ENCODE peak calls at places on chromosome 5, in four cellular contexts. V is psoas muscle, W is breast epithelium, B is body of pancreas. O is an unnamed sample.

GRCh38 chr5:87185838-87186237 is 81.8 kb upstream of the RASA1 start:
- DNase-seq in W (no peak), B (no peak), V (no peak), O (no peak)

GRCh38 chr5:90940227-90940995 is 381.8 kb downstream of the ADGRV1 start:
- DNase-seq in B (peak; percentile 28), V (no peak), W (no peak), O (no peak)

GRCh38 chr5:75524071-75524470 is 12.4 kb downstream of the POLK start:
- DNase-seq in B (no peak), V (no peak), W (no peak), O (no peak)

GRCh38 chr5:138583984-138584637 is 8.9 kb upstream of the HSPA9 start:
- DNase-seq in B (no peak), W (no peak), V (no peak), O (no peak)

GRCh38 chr5:167642779-167643517 is 648.5 kb upstream of the WWC1 start:
- DNase-seq in W (no peak), B (no peak), V (no peak), O (no peak)

GRCh38 chr5:36389245-36389644 is 87.5 kb upstream of the RANBP3L start:
- DNase-seq in W (no peak), V (no peak), B (no peak), O (no peak)

GRCh38 chr5:145718956-145719355 is 116.2 kb downstream of the PRELID2 start:
- DNase-seq in W (no peak), V (no peak), B (no peak), O (no peak)

GRCh38 chr5:86108825-86109224 is 508.9 kb upstream of the COX7C start:
- DNase-seq in V (no peak), B (no peak), W (no peak), O (peak; percentile 50)

GRCh38 chr5:78671609-78672008 is 23.0 kb upstream of the LHFPL2 start:
- DNase-seq in W (no peak), B (no peak), V (no peak), O (no peak)

GRCh38 chr5:5192681-5193080 is 52.6 kb downstream of the ADAMTS16 start:
- DNase-seq in B (no peak), W (no peak), V (no peak), O (no peak)

GRCh38 chr5:34866989-34867471 is 28.1 kb downstream of the TTC23L start:
- DNase-seq in V (no peak), B (no peak), W (no peak), O (no peak)

GRCh38 chr5:137616046-137616445 is 116.9 kb upstream of the SPOCK1 start:
- DNase-seq in B (no peak), V (no peak), W (no peak), O (no peak)

GRCh38 chr5:138538943-138539627 is 4.0 kb downstream of the ETF1 start:
- DNase-seq in V (no peak), W (no peak), B (no peak), O (no peak)

GRCh38 chr5:65647941-65648340 is 23.1 kb downstream of the SHLD3 start:
- DNase-seq in B (no peak), V (no peak), W (no peak), O (no peak)

GRCh38 chr5:127288676-127289075 is 1.9 kb upstream of the MEGF10 start:
- DNase-seq in B (no peak), V (no peak), W (no peak), O (no peak)

GRCh38 chr5:91282210-91282609 is 100.9 kb downstream of the ARRDC3 start:
- DNase-seq in V (no peak), W (no peak), B (no peak), O (no peak)

GRCh38 chr5:158398360-158399201 is 539.6 kb upstream of the CLINT1 start:
- DNase-seq in B (no peak), W (no peak), V (no peak), O (no peak)

GRCh38 chr5:134878403-134878802 is 4.2 kb downstream of the TXNDC15 start:
- DNase-seq in W (no peak), B (peak; percentile 72), V (no peak), O (no peak)

GRCh38 chr5:175517824-175518450 is 39.6 kb downstream of the SFXN1 start:
- DNase-seq in V (no peak), W (no peak), B (no peak), O (no peak)

GRCh38 chr5:59673438-59674058 is 220.0 kb downstream of the PDE4D start:
- DNase-seq in B (no peak), W (no peak), V (no peak), O (no peak)

GRCh38 chr5:180775624-180776023 is 27.0 kb downstream of the MGAT1 start:
- DNase-seq in V (no peak), W (no peak), B (no peak), O (peak; percentile 34)

GRCh38 chr5:149782900-149783586 is 52.9 kb downstream of the PPARGC1B start:
- DNase-seq in B (no peak), V (no peak), W (no peak), O (no peak)

GRCh38 chr5:143557992-143558506 is 154.6 kb upstream of the NR3C1 start:
- DNase-seq in V (no peak), B (no peak), W (no peak), O (no peak)

GRCh38 chr5:53481887-53482716 is 1.7 kb downstream of the FST start:
- DNase-seq in W (peak; percentile 63), B (peak; percentile 68), V (peak; percentile 85), O (peak; percentile 95)

GRCh38 chr5:180121799-180122198 is 50.2 kb upstream of the RNF130 start:
- DNase-seq in B (no peak), W (peak; percentile 9), V (no peak), O (peak; percentile 2)

GRCh38 chr5:4359847-4360246 is 764.2 kb downstream of the IRX1 start:
- DNase-seq in B (no peak), V (no peak), W (no peak), O (no peak)

GRCh38 chr5:191036-191948 is at the start of gene LRRC14B:
- DNase-seq in B (peak; percentile 57), W (peak; percentile 74), V (peak; percentile 75), O (peak; percentile 72)

GRCh38 chr5:42108468-42108867 is 183.4 kb downstream of the FBXO4 start:
- DNase-seq in W (no peak), V (no peak), B (no peak), O (no peak)

GRCh38 chr5:80231243-80231642 is 24.6 kb downstream of the SERINC5 start:
- DNase-seq in V (no peak), B (no peak), W (no peak), O (no peak)

DNA sequence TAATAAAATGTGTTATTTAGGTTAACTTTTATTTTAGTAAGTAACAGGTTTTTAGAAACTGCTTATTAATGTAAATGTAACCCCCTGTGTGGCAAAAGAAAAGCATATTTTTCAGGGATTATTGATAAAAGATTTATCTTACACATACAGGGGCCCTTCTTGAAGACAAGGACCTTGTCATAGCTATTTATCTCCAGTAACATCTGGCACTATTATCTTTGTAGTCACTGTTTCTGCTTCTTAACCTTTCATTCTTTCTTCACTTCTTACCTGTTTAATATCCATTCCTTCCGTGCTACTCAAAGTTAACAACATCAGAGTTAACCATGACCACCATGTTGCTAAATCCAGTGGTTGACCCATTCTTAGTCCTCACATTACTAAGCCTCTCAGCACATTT is 117.8 kb upstream of the VCAN start:
- DNase-seq in B (no peak), W (no peak), V (no peak), O (no peak)
- H3K4me3 ChIP-seq in B (no peak overlapping the region), W (no peak overlapping the region), V (no peak overlapping the region), O (no peak overlapping the region)

GRCh38 chr5:133109655-133110483 is 58.1 kb downstream of the HSPA4 start:
- DNase-seq in B (no peak), W (no peak), V (peak; percentile 66), O (no peak)

GRCh38 chr5:133113331-133114061 is 61.7 kb downstream of the HSPA4 start:
- DNase-seq in W (no peak), V (no peak), B (no peak), O (no peak)

GRCh38 chr5:133110709-133111108 is 58.9 kb downstream of the HSPA4 start:
- DNase-seq in B (no peak), W (no peak), V (no peak), O (no peak)

GRCh38 chr5:133112026-133112660 is 60.3 kb downstream of the HSPA4 start:
- DNase-seq in B (no peak), W (no peak), V (no peak), O (no peak)

DNA sequence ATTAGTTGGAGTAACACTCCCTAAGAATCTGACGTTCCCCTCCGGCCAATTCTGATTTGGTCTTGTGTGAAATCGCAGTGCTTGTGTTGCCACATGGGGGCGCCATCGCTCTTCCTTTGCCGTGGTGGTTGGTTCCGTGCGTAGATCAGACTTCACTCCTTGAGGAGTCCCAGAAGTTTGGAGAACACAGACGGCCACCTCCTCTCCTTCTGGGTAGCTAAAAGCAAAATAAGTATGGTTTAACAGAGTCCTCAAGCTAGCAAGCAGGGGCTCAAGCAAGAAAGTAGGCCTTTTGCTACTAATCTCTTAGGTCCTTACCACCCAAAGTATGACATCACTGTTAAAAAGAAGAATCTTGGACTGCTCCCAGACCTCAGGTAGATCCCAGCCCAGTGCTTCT is 59.5 kb downstream of the HSPA4 start:
- DNase-seq in B (peak; percentile 87), W (peak; percentile 80), V (peak; percentile 85), O (peak; percentile 91)
- H3K4me3 ChIP-seq in B (no peak overlapping the region), W (no peak overlapping the region), V (no peak overlapping the region), O (no peak overlapping the region)

DNA sequence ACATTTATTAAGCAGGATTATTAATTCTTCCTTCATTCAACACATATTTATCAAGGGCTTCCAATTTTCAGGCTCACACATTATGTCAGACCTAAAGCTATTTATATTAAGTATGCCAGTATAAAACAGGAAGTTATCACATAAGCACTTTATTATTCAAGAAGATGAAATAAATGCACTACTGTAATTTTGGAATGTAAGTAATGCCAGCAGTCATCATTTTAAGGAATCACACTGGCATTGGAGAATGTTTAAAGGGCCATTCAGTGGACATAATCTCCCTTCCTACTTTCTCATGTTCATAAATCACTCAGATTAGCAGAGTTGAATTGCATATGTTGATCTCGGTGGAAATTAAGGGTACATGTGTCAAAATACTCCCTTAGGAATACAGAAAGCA is 164.5 kb downstream of the GIN1 start:
- DNase-seq in V (no peak), W (no peak), B (no peak), O (no peak)
- H3K4me3 ChIP-seq in V (no peak overlapping the region), W (no peak overlapping the region), B (no peak overlapping the region), O (no peak overlapping the region)

GRCh38 chr5:153489611-153490010 is 859 bp upstream of the GRIA1 start:
- DNase-seq in W (no peak), B (no peak), V (no peak), O (no peak)

GRCh38 chr5:153491408-153491807 is 938 bp downstream of the GRIA1 start:
- DNase-seq in V (no peak), W (no peak), B (no peak), O (no peak)

DNA sequence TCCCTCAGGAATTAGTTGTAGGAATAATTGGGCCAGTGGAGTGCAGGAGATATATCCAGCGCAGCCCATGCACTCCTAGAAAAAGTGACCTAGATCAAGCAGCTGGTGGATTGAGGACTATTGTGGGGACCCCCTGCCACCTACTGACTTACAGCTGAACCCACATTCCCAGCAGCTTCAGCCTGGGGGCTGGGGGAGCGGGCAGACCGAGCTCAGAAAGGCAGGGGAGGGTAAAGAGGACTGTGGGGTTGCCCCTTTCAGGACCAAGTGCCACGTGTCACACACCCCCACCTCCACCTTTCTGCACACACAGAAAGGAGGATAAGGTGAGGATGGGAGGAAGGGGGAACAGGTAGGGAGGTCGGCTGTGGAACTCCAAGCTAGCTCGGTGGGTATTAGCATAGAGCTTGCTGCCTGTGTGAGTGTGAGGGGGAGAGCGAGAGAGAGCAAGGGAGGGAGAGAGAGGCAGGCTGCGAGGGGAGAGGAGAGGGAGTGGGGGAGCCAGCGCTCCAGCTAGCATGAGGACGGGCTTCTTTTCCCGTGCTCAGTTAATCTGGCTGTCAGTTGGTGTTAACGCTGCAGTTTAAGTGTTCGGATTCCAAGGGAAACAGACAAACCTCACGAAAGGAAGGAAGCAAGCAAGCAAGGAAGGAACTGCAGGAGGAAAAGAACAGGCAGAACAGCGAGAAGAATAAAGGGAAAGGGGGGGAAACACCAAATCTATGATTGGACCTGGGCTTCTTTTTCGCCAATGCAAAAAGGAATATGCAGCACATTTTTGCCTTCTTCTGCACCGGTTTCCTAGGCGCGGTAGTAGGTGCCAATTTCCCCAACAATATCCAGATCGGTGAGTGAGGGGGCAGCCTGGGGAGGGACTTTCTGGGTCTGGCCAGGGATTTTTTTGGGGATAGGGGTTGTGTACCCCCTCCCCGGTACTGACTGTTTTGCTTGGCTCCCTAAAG is at the start of gene GRIA1:
- DNase-seq in W (no peak), B (no peak), V (no peak), O (no peak)
- H3K4me3 ChIP-seq in W (peak within 1 kb of the TSS; percentile 57), B (no peak within 1 kb of the TSS), V (no peak within 1 kb of the TSS), O (peak within 1 kb of the TSS; percentile 39)